ENCODE peak calls at places on chromosomes 12 and 14, in four cellular contexts. B is stomach, T is HCT116, L is heart right ventricle. A is an unnamed sample.

GRCh38 chr14:28886940-28887339 is 120.4 kb downstream of the FOXG1 start:
- DNase-seq in L (no peak), B (no peak), T (no peak), A (no peak)

GRCh38 chr12:77049767-77050353 is 15.5 kb downstream of the E2F7 start:
- DNase-seq in L (peak), B (no peak), T (peak), A (no peak)

GRCh38 chr14:105091335-105092123 is 26.3 kb upstream of the GPR132 start:
- DNase-seq in T (peak), B (peak), L (peak), A (peak)

GRCh38 chr14:77622562-77622961 is 6.1 kb upstream of the SPTLC2 start:
- DNase-seq in T (no peak), B (peak), L (no peak), A (peak)

GRCh38 chr12:21797539-21797938 is 23.0 kb upstream of the KCNJ8 start:
- DNase-seq in T (no peak), L (no peak), B (no peak), A (no peak)

GRCh38 chr14:89146291-89146690 is 270.7 kb downstream of the FOXN3 start:
- DNase-seq in B (no peak), T (no peak), L (no peak), A (no peak)

GRCh38 chr12:60501124-60501729 is 905.4 kb downstream of the SLC16A7 start:
- DNase-seq in B (no peak), L (peak), T (no peak), A (no peak)

GRCh38 chr14:101109981-101110728 is 206.6 kb upstream of the RTL1 start:
- DNase-seq in T (no peak), B (peak), L (no peak), A (no peak)

GRCh38 chr14:94850332-94851211 is 80.7 kb upstream of the GSC start:
- DNase-seq in T (no peak), B (peak), L (no peak), A (peak)

GRCh38 chr12:93741741-93742085 is 64.5 kb downstream of the CRADD start:
- DNase-seq in L (no peak), B (no peak), T (no peak), A (peak)

GRCh38 chr14:90726656-90727055 is 89.6 kb downstream of the TTC7B start:
- DNase-seq in T (peak), B (peak), L (no peak), A (peak)

GRCh38 chr14:59638885-59639284 is 62.3 kb upstream of the CCDC175 start:
- DNase-seq in T (no peak), B (no peak), L (no peak), A (no peak)

GRCh38 chr14:21095430-21096205 is 2.8 kb downstream of the ZNF219 start:
- DNase-seq in T (no peak), L (peak), B (no peak), A (no peak)

GRCh38 chr12:119715268-119715620 is 47.3 kb downstream of the PRKAB1 start:
- DNase-seq in B (no peak), T (no peak), L (no peak), A (no peak)

GRCh38 chr14:36604757-36605505 is 22.5 kb upstream of the NKX2-8 start:
- DNase-seq in B (peak), L (peak), T (peak), A (peak)

GRCh38 chr14:36096090-36096489 is 80.4 kb downstream of the PTCSC3 start:
- DNase-seq in T (no peak), L (no peak), B (no peak), A (no peak)

GRCh38 chr14:76985021-76985420 is 43.5 kb downstream of the IRF2BPL start:
- DNase-seq in B (no peak), L (no peak), T (no peak), A (no peak)

GRCh38 chr14:94970937-94971730 is 186.2 kb downstream of the DICER1 start:
- DNase-seq in L (no peak), B (no peak), T (no peak), A (no peak)

GRCh38 chr14:96852823-96853422 is 55.7 kb downstream of the VRK1 start:
- DNase-seq in T (peak), L (no peak), B (no peak), A (no peak)

GRCh38 chr12:69442894-69443293 is 27.3 kb upstream of the FRS2 start:
- DNase-seq in L (no peak), T (no peak), B (no peak), A (no peak)

GRCh38 chr14:85731198-85731597 is 201.3 kb downstream of the FLRT2 start:
- DNase-seq in L (peak), B (no peak), T (no peak), A (no peak)

GRCh38 chr14:70257526-70257925 is 68.8 kb upstream of the SLC8A3 start:
- DNase-seq in B (no peak), L (no peak), T (peak), A (no peak)

GRCh38 chr14:94394594-94395305 is 6.3 kb upstream of the SERPINA1 start:
- DNase-seq in L (peak), B (no peak), T (no peak), A (no peak)

GRCh38 chr12:26125451-26126339 is 858 bp upstream of the BHLHE41 start:
- DNase-seq in T (peak), B (peak), L (peak), A (peak)

GRCh38 chr14:69056389-69056788 is 77.3 kb upstream of the ACTN1 start:
- DNase-seq in L (no peak), B (no peak), T (peak), A (no peak)

GRCh38 chr14:92673601-92674000 is 74.8 kb downstream of the LGMN start:
- DNase-seq in L (no peak), T (no peak), B (no peak), A (no peak)

GRCh38 chr12:65615091-65615490 is 209.2 kb upstream of the HMGA2 start:
- DNase-seq in B (no peak), L (no peak), T (no peak), A (no peak)

GRCh38 chr12:203462-204260 is 10.3 kb downstream of the SLC6A12 start:
- DNase-seq in L (no peak), B (no peak), T (no peak), A (peak)

GRCh38 chr12:12563529-12563928 is 866 bp upstream of the DUSP16 start:
- DNase-seq in L (no peak), B (no peak), T (no peak), A (no peak)

GRCh38 chr14:93970589-93970966 is 5.8 kb downstream of the ASB2 start:
- DNase-seq in L (no peak), T (peak), B (peak), A (peak)

GRCh38 chr12:12685305-12685704 is 10.7 kb downstream of the GPR19 start:
- DNase-seq in L (no peak), T (no peak), B (no peak), A (no peak)

GRCh38 chr12:104750061-104750460 is 208.0 kb downstream of the SLC41A2 start:
- DNase-seq in B (no peak), T (no peak), L (peak), A (no peak)

GRCh38 chr12:93003540-93004239 is 74.6 kb upstream of the EEA1 start:
- DNase-seq in L (no peak), B (no peak), T (no peak), A (no peak)

GRCh38 chr12:98745578-98746391 is 100.7 kb downstream of the APAF1 start:
- DNase-seq in T (no peak), L (no peak), B (no peak), A (peak)

GRCh38 chr12:108634225-108634795 is 616 bp upstream of the SELPLG start:
- DNase-seq in L (no peak), T (no peak), B (peak), A (no peak)

GRCh38 chr12:116207274-116207673 is 70.2 kb downstream of the MED13L start:
- DNase-seq in B (no peak), T (no peak), L (no peak), A (no peak)

GRCh38 chr12:121916719-121917118 is 1.7 kb upstream of the CFAP251 start:
- DNase-seq in T (no peak), L (peak), B (no peak), A (no peak)

GRCh38 chr12:26614217-26614616 is 218.8 kb downstream of the ITPR2 start:
- DNase-seq in L (peak), T (peak), B (no peak), A (peak)

GRCh38 chr12:60169904-60170303 is 574.1 kb downstream of the SLC16A7 start:
- DNase-seq in B (no peak), T (no peak), L (no peak), A (no peak)

DNA sequence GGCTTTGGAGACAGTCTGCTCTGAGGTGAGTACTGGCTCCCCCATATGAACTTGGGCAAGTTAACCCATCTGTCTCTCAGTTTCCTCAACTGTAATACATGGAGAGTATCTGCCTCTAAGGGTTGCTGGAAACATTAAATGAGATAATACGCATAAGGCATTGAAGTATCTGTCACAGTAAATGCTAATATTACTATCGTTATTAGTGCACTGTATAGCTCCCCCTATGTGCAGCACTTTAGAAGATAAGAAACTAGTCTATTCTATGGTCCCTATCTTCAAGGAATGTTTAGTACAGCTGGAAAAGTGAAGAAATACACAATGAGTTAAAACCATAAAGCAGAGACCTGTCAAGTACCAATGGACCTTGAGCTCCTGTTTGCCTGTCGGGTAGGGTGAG is 51.7 kb upstream of the CFL2 start:
- DNase-seq in T (no peak), B (no peak), L (no peak), A (no peak)
- TF ChIP-seq CTCF in T (peak), B (no peak), L (no peak), A (peak)

GRCh38 chr12:48159976-48160525 is 2.7 kb upstream of the ASB8 start:
- DNase-seq in L (no peak), T (no peak), B (no peak), A (no peak)

GRCh38 chr12:48156648-48157015 is 683 bp downstream of the ASB8 start:
- DNase-seq in T (no peak), B (no peak), L (no peak), A (no peak)

GRCh38 chr12:48157016-48157888 is at the start of gene ASB8:
- DNase-seq in L (peak), T (peak), B (peak), A (peak)

GRCh38 chr12:48160807-48161206 is 3.5 kb upstream of the ASB8 start:
- DNase-seq in B (no peak), T (no peak), L (no peak), A (peak)

DNA sequence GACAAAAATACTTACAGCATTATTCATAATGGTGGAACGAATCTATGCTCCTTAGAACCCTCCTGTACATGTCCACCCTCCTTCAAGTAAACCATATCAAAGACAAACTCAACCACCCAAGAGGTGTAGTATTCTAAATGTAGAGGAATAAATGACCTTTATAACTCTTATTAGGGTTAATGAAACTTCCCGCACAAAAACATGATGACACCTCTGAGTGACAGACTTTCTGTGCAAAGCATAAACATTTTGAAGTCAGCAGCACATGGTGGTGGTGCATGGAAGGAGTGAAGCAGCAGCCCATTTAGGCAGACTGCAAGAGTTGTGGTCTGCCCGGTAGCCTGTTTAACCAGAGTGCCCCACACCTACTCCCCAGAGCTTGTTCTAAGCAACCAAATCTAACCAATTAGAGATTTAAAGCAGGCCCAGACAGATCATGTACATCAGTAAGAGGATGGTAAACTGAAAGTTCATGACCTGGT is 615 bp upstream of the ASB8 start:
- DNase-seq in T (no peak), B (no peak), L (no peak), A (no peak)
- H3K27ac ChIP-seq in T (peak), B (peak), L (peak), A (peak)

GRCh38 chr12:87953257-87953860 is 75.8 kb downstream of the C12orf50 start:
- DNase-seq in L (no peak), B (no peak), T (peak), A (peak)
- TF ChIP-seq CTCF in L (peak), B (no peak), T (peak), A (peak)

GRCh38 chr12:49018282-49019119 is at the start of gene PRKAG1:
- DNase-seq in B (peak), L (peak), T (peak), A (peak)
- H3K27ac ChIP-seq in B (peak), L (peak), T (peak), A (peak)

GRCh38 chr12:14399871-14400270 is 34.4 kb downstream of the ATF7IP start:
- DNase-seq in B (no peak), L (no peak), T (no peak), A (no peak)

GRCh38 chr12:14394317-14395058 is 29.0 kb downstream of the ATF7IP start:
- DNase-seq in L (peak), B (peak), T (peak), A (peak)

GRCh38 chr12:14395059-14395778 is 29.7 kb downstream of the ATF7IP start:
- DNase-seq in T (no peak), L (no peak), B (no peak), A (no peak)

GRCh38 chr12:14393736-14394135 is 28.3 kb downstream of the ATF7IP start:
- DNase-seq in T (no peak), B (no peak), L (no peak), A (no peak)

GRCh38 chr12:14396071-14396470 is 30.6 kb downstream of the ATF7IP start:
- DNase-seq in T (no peak), L (no peak), B (no peak), A (no peak)
- TF ChIP-seq CTCF in T (no peak), L (no peak), B (no peak), A (no peak)

GRCh38 chr14:23173039-23173438 is 10.4 kb downstream of the SLC7A8 start:
- DNase-seq in B (no peak), L (no peak), T (no peak), A (no peak)

GRCh38 chr14:23175823-23176222 is 7.6 kb downstream of the SLC7A8 start:
- DNase-seq in T (no peak), B (no peak), L (no peak), A (no peak)

GRCh38 chr14:23174785-23175184 is 8.7 kb downstream of the SLC7A8 start:
- DNase-seq in B (no peak), L (no peak), T (no peak), A (no peak)

GRCh38 chr14:23173796-23174195 is 9.7 kb downstream of the SLC7A8 start:
- DNase-seq in T (no peak), L (no peak), B (no peak), A (no peak)

GRCh38 chr14:23174266-23174665 is 9.2 kb downstream of the SLC7A8 start:
- DNase-seq in T (no peak), B (no peak), L (no peak), A (no peak)
- H3K27ac ChIP-seq in T (no peak), B (no peak), L (no peak), A (no peak)

GRCh38 chr12:114508529-114509129 is 102.7 kb upstream of the TBX5 start:
- DNase-seq in L (peak), B (peak), T (peak), A (peak)

GRCh38 chr12:114512351-114512750 is 106.4 kb upstream of the TBX5 start:
- DNase-seq in L (no peak), T (no peak), B (no peak), A (no peak)
- TF ChIP-seq CTCF in L (no peak), T (no peak), B (no peak), A (no peak)

GRCh38 chr14:50364792-50365191 is 31.9 kb downstream of the CDKL1 start:
- DNase-seq in L (no peak), B (no peak), T (peak), A (no peak)
- H3K27ac ChIP-seq in L (peak), B (no peak), T (no peak), A (no peak)

A was measured in thyroid gland.